ENCODE peak calls at places on chromosomes 7 and 10, in seven cellular contexts. K is HCT116; Y is Peyer's patch; J is SK-N-MC; O is effector memory CD4-positive, alpha-beta T cell; Q is thoracic aorta; W is SJSA1. D is an unnamed sample. For H3K36me3, the result is how much of the 10 kb centered on the place peaks cover.

GRCh38 chr10:19847321-19847720 is 31.1 kb downstream of the PLXDC2 start:
- DNase-seq in K (no peak), Y (no peak), J (no peak), O (no peak), Q (no peak), W (no peak), D (no peak)

GRCh38 chr7:98420966-98421612 is 20.2 kb upstream of the BAIAP2L1 start:
- DNase-seq in K (peak), Y (peak), J (no peak), O (no peak), Q (no peak), W (peak), D (no peak)

GRCh38 chr7:157411580-157411979 is 74.8 kb downstream of the DNAJB6 start:
- DNase-seq in K (no peak), Y (peak), J (no peak), O (peak), Q (no peak), W (no peak), D (no peak)

GRCh38 chr10:83492004-83492403 is 647.3 kb upstream of the GHITM start:
- DNase-seq in K (no peak), Y (no peak), J (no peak), O (no peak), Q (no peak), W (no peak), D (no peak)

GRCh38 chr10:119859422-119860258 is 13.0 kb downstream of the MCMBP start:
- DNase-seq in K (peak), Y (no peak), J (peak), O (no peak), Q (no peak), W (no peak), D (no peak)

GRCh38 chr10:126133906-126134703 is 237.7 kb downstream of the FANK1 start:
- DNase-seq in K (no peak), Y (no peak), J (no peak), O (no peak), Q (no peak), W (peak), D (peak)

GRCh38 chr10:87761892-87762291 is 56.1 kb downstream of the ATAD1 start:
- DNase-seq in K (peak), Y (no peak), J (no peak), O (no peak), Q (no peak), W (no peak), D (no peak)

GRCh38 chr7:141441837-141442627 is 109.2 kb upstream of the AGK start:
- DNase-seq in K (no peak), Y (no peak), J (no peak), O (no peak), Q (no peak), W (no peak), D (no peak)

GRCh38 chr7:139776486-139777303 is 1.1 kb downstream of the HIPK2 start:
- DNase-seq in K (no peak), Y (peak), J (no peak), O (peak), Q (no peak), W (no peak), D (no peak)

DNA sequence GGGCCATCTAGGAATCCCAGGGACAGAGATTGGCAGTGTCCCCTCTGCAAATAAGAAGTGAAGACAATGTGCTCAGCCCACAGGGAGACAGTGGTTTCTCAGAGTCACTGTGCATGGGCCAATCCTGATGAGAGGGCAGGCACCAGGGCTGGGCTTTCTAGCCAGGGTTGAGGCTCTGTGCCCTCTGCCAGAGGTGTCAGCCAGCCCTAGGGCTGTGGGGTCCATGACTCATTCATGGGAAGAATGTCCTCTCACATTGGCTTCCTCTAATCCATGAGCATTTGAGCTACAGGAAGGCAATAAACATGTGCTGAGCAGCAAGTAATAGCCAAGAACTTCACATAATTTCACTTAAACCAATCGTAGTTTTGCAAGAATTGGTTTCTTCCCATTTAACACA is 482.0 kb upstream of the MGMT start:
- DNase-seq in K (no peak), Y (no peak), J (no peak), O (no peak), Q (no peak), W (peak), D (no peak)
- H3K36me3 ChIP-seq in K (under half), Y (under half), J (under half), O (under half), Q (under half), W (under half), D (under half)

DNA sequence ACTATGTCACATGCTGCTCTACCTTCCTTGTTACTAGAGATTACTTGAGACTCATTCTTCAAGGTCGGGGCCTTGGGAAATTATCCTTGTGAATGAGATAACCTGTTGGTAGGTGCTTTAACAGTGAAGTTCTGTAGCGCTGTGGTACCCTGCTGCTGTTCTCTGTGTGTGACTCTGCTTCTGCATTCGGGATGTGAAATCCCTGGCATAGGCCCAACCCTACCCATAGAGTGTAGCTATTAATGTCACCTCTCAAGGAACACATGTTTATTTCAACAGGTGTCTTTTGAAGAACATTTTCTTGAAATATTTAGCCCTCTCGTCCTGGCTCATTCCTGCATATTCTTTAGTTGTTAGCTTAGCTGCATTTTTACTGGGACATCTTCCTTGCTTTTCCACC is 41.8 kb upstream of the TMEM236 start:
- DNase-seq in K (no peak), Y (no peak), J (no peak), O (no peak), Q (no peak), W (no peak), D (no peak)
- H3K36me3 ChIP-seq in K (under half), Y (half or more), J (under half), O (half or more), Q (under half), W (half or more), D (under half)

GRCh38 chr7:64558323-64558705 is 4.6 kb downstream of the ZNF680 start:
- DNase-seq in K (no peak), Y (no peak), J (no peak), O (no peak), Q (no peak), W (no peak), D (no peak)

GRCh38 chr7:64557601-64558322 is 5.1 kb downstream of the ZNF680 start:
- DNase-seq in K (no peak), Y (no peak), J (no peak), O (no peak), Q (no peak), W (no peak), D (no peak)

GRCh38 chr7:64562246-64562620 is 638 bp downstream of the ZNF680 start:
- DNase-seq in K (no peak), Y (no peak), J (no peak), O (no peak), Q (no peak), W (no peak), D (no peak)

GRCh38 chr7:64559206-64559605 is 3.7 kb downstream of the ZNF680 start:
- DNase-seq in K (no peak), Y (no peak), J (no peak), O (no peak), Q (no peak), W (no peak), D (no peak)

GRCh38 chr7:64558781-64559180 is 4.1 kb downstream of the ZNF680 start:
- DNase-seq in K (no peak), Y (no peak), J (no peak), O (no peak), Q (no peak), W (no peak), D (no peak)
- H3K36me3 ChIP-seq in K (under half), Y (under half), J (under half), O (under half), Q (under half), W (under half), D (under half)

GRCh38 chr7:19725770-19726169 is 16.9 kb upstream of the POLR1F start:
- DNase-seq in K (no peak), Y (no peak), J (no peak), O (no peak), Q (no peak), W (no peak), D (no peak)
- H3K36me3 ChIP-seq in K (under half), Y (under half), J (under half), O (under half), Q (under half), W (under half), D (under half)

GRCh38 chr7:35555934-35556333 is 139.0 kb downstream of the HERPUD2 start:
- DNase-seq in K (no peak), Y (no peak), J (no peak), O (no peak), Q (no peak), W (no peak), D (no peak)
- H3K36me3 ChIP-seq in K (under half), Y (under half), J (under half), O (under half), Q (under half), W (under half), D (under half)

GRCh38 chr7:2524808-2525140 is 5.2 kb downstream of the LFNG start:
- DNase-seq in K (no peak), Y (no peak), J (no peak), O (no peak), Q (no peak), W (no peak), D (no peak)
- H3K36me3 ChIP-seq in K (under half), Y (under half), J (under half), O (under half), Q (under half), W (under half), D (under half)

GRCh38 chr10:71766717-71767419 is 6.5 kb downstream of the VSIR start:
- DNase-seq in K (peak), Y (peak), J (no peak), O (no peak), Q (peak), W (peak), D (peak)
- H3K36me3 ChIP-seq in K (under half), Y (under half), J (under half), O (under half), Q (under half), W (under half), D (under half)

DNA sequence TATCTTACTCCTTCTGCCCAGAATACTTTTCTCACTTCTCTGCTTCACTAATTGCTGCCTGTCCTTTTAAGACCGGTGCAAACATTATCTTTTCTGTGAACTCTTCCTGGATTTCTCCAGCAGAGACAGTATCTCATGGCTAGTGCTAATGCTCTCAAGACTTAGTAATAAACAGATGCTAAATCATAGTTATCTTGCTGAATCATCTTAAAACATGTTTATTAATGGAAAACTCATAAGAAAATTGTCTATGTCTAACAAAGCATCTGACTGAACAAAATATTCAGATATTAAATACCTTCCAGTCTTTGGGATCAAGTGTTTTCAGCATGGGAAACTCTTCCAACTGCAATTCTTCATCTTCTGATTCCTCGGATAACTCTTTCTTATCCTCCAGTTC is 3.1 kb downstream of the DNAJC2 start:
- DNase-seq in K (no peak), Y (no peak), J (no peak), O (no peak), Q (no peak), W (no peak), D (no peak)
- H3K36me3 ChIP-seq in K (under half), Y (half or more), J (under half), O (under half), Q (under half), W (half or more), D (under half)

GRCh38 chr7:17325364-17325763 is 26.9 kb downstream of the AHR start:
- DNase-seq in K (no peak), Y (no peak), J (no peak), O (no peak), Q (no peak), W (no peak), D (no peak)
- H3K36me3 ChIP-seq in K (under half), Y (under half), J (under half), O (under half), Q (under half), W (under half), D (under half)

GRCh38 chr10:48485711-48486110 is 119.2 kb downstream of the ARHGAP22 start:
- DNase-seq in K (no peak), Y (no peak), J (no peak), O (no peak), Q (no peak), W (no peak), D (no peak)
- H3K36me3 ChIP-seq in K (under half), Y (under half), J (under half), O (under half), Q (under half), W (under half), D (under half)